ENCODE peak calls at places on chromosome 9, in eight cellular contexts. One of them, this sample, is unnamed.

GRCh38 chr9:90219548-90220118 is 423.0 kb downstream of the DIRAS2 start:
- DNase-seq in SHP77: no peak
- DNase-seq in progenitor cell of endocrine pancreas: no peak
- DNase-seq in nephron progenitor cell: peak; percentile 61
- DNase-seq in effector CD4-positive, alpha-beta T cell: no peak
- DNase-seq in GM12891: no peak
- DNase-seq in stimulated activated CD4-positive, alpha-beta T cell treated with anti-CD3 and anti-CD28 coated beads, Interleukin-4, amount 100 ng/mL, for 4 hours: peak; percentile 16
- DNase-seq in left ventricle myocardium superior: peak; percentile 36
- DNase-seq in this sample: peak; percentile 62

GRCh38 chr9:18499987-18500386 is 26.0 kb downstream of the ADAMTSL1 start:
- DNase-seq in SHP77: peak; percentile 4
- DNase-seq in progenitor cell of endocrine pancreas: no peak
- DNase-seq in nephron progenitor cell: no peak
- DNase-seq in effector CD4-positive, alpha-beta T cell: no peak
- DNase-seq in GM12891: no peak
- DNase-seq in stimulated activated CD4-positive, alpha-beta T cell treated with anti-CD3 and anti-CD28 coated beads, Interleukin-4, amount 100 ng/mL, for 4 hours: no peak
- DNase-seq in left ventricle myocardium superior: no peak
- DNase-seq in this sample: no peak

GRCh38 chr9:6667633-6668280 is 22.2 kb upstream of the GLDC start:
- DNase-seq in SHP77: no peak
- DNase-seq in progenitor cell of endocrine pancreas: no peak
- DNase-seq in nephron progenitor cell: no peak
- DNase-seq in effector CD4-positive, alpha-beta T cell: no peak
- DNase-seq in GM12891: no peak
- DNase-seq in stimulated activated CD4-positive, alpha-beta T cell treated with anti-CD3 and anti-CD28 coated beads, Interleukin-4, amount 100 ng/mL, for 4 hours: no peak
- DNase-seq in left ventricle myocardium superior: no peak
- DNase-seq in this sample: no peak

GRCh38 chr9:92618633-92619225 is 51.2 kb downstream of the IPPK start:
- DNase-seq in SHP77: no peak
- DNase-seq in progenitor cell of endocrine pancreas: no peak
- DNase-seq in nephron progenitor cell: no peak
- DNase-seq in effector CD4-positive, alpha-beta T cell: no peak
- DNase-seq in GM12891: no peak
- DNase-seq in stimulated activated CD4-positive, alpha-beta T cell treated with anti-CD3 and anti-CD28 coated beads, Interleukin-4, amount 100 ng/mL, for 4 hours: no peak
- DNase-seq in left ventricle myocardium superior: no peak
- DNase-seq in this sample: no peak

GRCh38 chr9:74304598-74304997 is 192.5 kb upstream of the RORB start:
- DNase-seq in SHP77: no peak
- DNase-seq in progenitor cell of endocrine pancreas: no peak
- DNase-seq in nephron progenitor cell: no peak
- DNase-seq in effector CD4-positive, alpha-beta T cell: no peak
- DNase-seq in GM12891: no peak
- DNase-seq in stimulated activated CD4-positive, alpha-beta T cell treated with anti-CD3 and anti-CD28 coated beads, Interleukin-4, amount 100 ng/mL, for 4 hours: no peak
- DNase-seq in left ventricle myocardium superior: no peak
- DNase-seq in this sample: no peak

GRCh38 chr9:83178717-83179116 is 115.8 kb upstream of the RASEF start:
- DNase-seq in SHP77: no peak
- DNase-seq in progenitor cell of endocrine pancreas: no peak
- DNase-seq in nephron progenitor cell: no peak
- DNase-seq in effector CD4-positive, alpha-beta T cell: no peak
- DNase-seq in GM12891: no peak
- DNase-seq in stimulated activated CD4-positive, alpha-beta T cell treated with anti-CD3 and anti-CD28 coated beads, Interleukin-4, amount 100 ng/mL, for 4 hours: no peak
- DNase-seq in left ventricle myocardium superior: no peak
- DNase-seq in this sample: no peak

GRCh38 chr9:94847486-94847885 is 121.0 kb downstream of the AOPEP start:
- DNase-seq in SHP77: no peak
- DNase-seq in progenitor cell of endocrine pancreas: no peak
- DNase-seq in nephron progenitor cell: no peak
- DNase-seq in effector CD4-positive, alpha-beta T cell: no peak
- DNase-seq in GM12891: no peak
- DNase-seq in stimulated activated CD4-positive, alpha-beta T cell treated with anti-CD3 and anti-CD28 coated beads, Interleukin-4, amount 100 ng/mL, for 4 hours: no peak
- DNase-seq in left ventricle myocardium superior: no peak
- DNase-seq in this sample: no peak

GRCh38 chr9:35553670-35554543 is 51.2 kb upstream of the TESK1 start:
- DNase-seq in SHP77: peak; percentile 19
- DNase-seq in progenitor cell of endocrine pancreas: peak; percentile 20
- DNase-seq in nephron progenitor cell: peak; percentile 47
- DNase-seq in effector CD4-positive, alpha-beta T cell: no peak
- DNase-seq in GM12891: peak; percentile 51
- DNase-seq in stimulated activated CD4-positive, alpha-beta T cell treated with anti-CD3 and anti-CD28 coated beads, Interleukin-4, amount 100 ng/mL, for 4 hours: peak; percentile 6
- DNase-seq in left ventricle myocardium superior: peak; percentile 65
- DNase-seq in this sample: no peak

GRCh38 chr9:29214162-29214520 is 1640.9 kb upstream of the C9orf72 start:
- DNase-seq in SHP77: peak; percentile 77
- DNase-seq in progenitor cell of endocrine pancreas: peak; percentile 24
- DNase-seq in nephron progenitor cell: peak; percentile 56
- DNase-seq in effector CD4-positive, alpha-beta T cell: no peak
- DNase-seq in GM12891: no peak
- DNase-seq in stimulated activated CD4-positive, alpha-beta T cell treated with anti-CD3 and anti-CD28 coated beads, Interleukin-4, amount 100 ng/mL, for 4 hours: no peak
- DNase-seq in left ventricle myocardium superior: no peak
- DNase-seq in this sample: no peak

GRCh38 chr9:68625559-68625958 is 79.5 kb upstream of the PIP5K1B start:
- DNase-seq in SHP77: no peak
- DNase-seq in progenitor cell of endocrine pancreas: no peak
- DNase-seq in nephron progenitor cell: no peak
- DNase-seq in effector CD4-positive, alpha-beta T cell: no peak
- DNase-seq in GM12891: no peak
- DNase-seq in stimulated activated CD4-positive, alpha-beta T cell treated with anti-CD3 and anti-CD28 coated beads, Interleukin-4, amount 100 ng/mL, for 4 hours: no peak
- DNase-seq in left ventricle myocardium superior: no peak
- DNase-seq in this sample: no peak

GRCh38 chr9:33025572-33026347 is 687 bp downstream of the DNAJA1 start:
- DNase-seq in SHP77: peak; percentile 35
- DNase-seq in progenitor cell of endocrine pancreas: peak; percentile 61
- DNase-seq in nephron progenitor cell: peak; percentile 81
- DNase-seq in effector CD4-positive, alpha-beta T cell: peak; percentile 67
- DNase-seq in GM12891: peak; percentile 38
- DNase-seq in stimulated activated CD4-positive, alpha-beta T cell treated with anti-CD3 and anti-CD28 coated beads, Interleukin-4, amount 100 ng/mL, for 4 hours: peak; percentile 82
- DNase-seq in left ventricle myocardium superior: peak; percentile 67
- DNase-seq in this sample: peak; percentile 93

GRCh38 chr9:130713286-130713975 is 19.9 kb downstream of the EXOSC2 start:
- DNase-seq in SHP77: peak; percentile 10
- DNase-seq in progenitor cell of endocrine pancreas: no peak
- DNase-seq in nephron progenitor cell: no peak
- DNase-seq in effector CD4-positive, alpha-beta T cell: no peak
- DNase-seq in GM12891: peak; percentile 21
- DNase-seq in stimulated activated CD4-positive, alpha-beta T cell treated with anti-CD3 and anti-CD28 coated beads, Interleukin-4, amount 100 ng/mL, for 4 hours: no peak
- DNase-seq in left ventricle myocardium superior: no peak
- DNase-seq in this sample: peak; percentile 24

GRCh38 chr9:87580941-87581438 is 83.3 kb downstream of the DAPK1 start:
- DNase-seq in SHP77: no peak
- DNase-seq in progenitor cell of endocrine pancreas: no peak
- DNase-seq in nephron progenitor cell: no peak
- DNase-seq in effector CD4-positive, alpha-beta T cell: no peak
- DNase-seq in GM12891: no peak
- DNase-seq in stimulated activated CD4-positive, alpha-beta T cell treated with anti-CD3 and anti-CD28 coated beads, Interleukin-4, amount 100 ng/mL, for 4 hours: no peak
- DNase-seq in left ventricle myocardium superior: no peak
- DNase-seq in this sample: no peak

GRCh38 chr9:2210201-2210600 is 195.1 kb downstream of the SMARCA2 start:
- DNase-seq in SHP77: no peak
- DNase-seq in progenitor cell of endocrine pancreas: no peak
- DNase-seq in nephron progenitor cell: no peak
- DNase-seq in effector CD4-positive, alpha-beta T cell: no peak
- DNase-seq in GM12891: no peak
- DNase-seq in stimulated activated CD4-positive, alpha-beta T cell treated with anti-CD3 and anti-CD28 coated beads, Interleukin-4, amount 100 ng/mL, for 4 hours: no peak
- DNase-seq in left ventricle myocardium superior: no peak
- DNase-seq in this sample: no peak

GRCh38 chr9:132670816-132671371 is 630 bp downstream of the GTF3C4 start:
- DNase-seq in SHP77: no peak
- DNase-seq in progenitor cell of endocrine pancreas: peak; percentile 29
- DNase-seq in nephron progenitor cell: peak; percentile 50
- DNase-seq in effector CD4-positive, alpha-beta T cell: peak; percentile 69
- DNase-seq in GM12891: peak; percentile 34
- DNase-seq in stimulated activated CD4-positive, alpha-beta T cell treated with anti-CD3 and anti-CD28 coated beads, Interleukin-4, amount 100 ng/mL, for 4 hours: peak; percentile 30
- DNase-seq in left ventricle myocardium superior: no peak
- DNase-seq in this sample: peak; percentile 33

GRCh38 chr9:134165357-134166315 is 1.3 kb upstream of the RNU6ATAC start:
- DNase-seq in SHP77: no peak
- DNase-seq in progenitor cell of endocrine pancreas: no peak
- DNase-seq in nephron progenitor cell: no peak
- DNase-seq in effector CD4-positive, alpha-beta T cell: peak; percentile 18
- DNase-seq in GM12891: no peak
- DNase-seq in stimulated activated CD4-positive, alpha-beta T cell treated with anti-CD3 and anti-CD28 coated beads, Interleukin-4, amount 100 ng/mL, for 4 hours: peak; percentile 41
- DNase-seq in left ventricle myocardium superior: peak; percentile 61
- DNase-seq in this sample: peak; percentile 87

GRCh38 chr9:98251554-98251953 is 3.9 kb downstream of the TBC1D2 start:
- DNase-seq in SHP77: no peak
- DNase-seq in progenitor cell of endocrine pancreas: no peak
- DNase-seq in nephron progenitor cell: no peak
- DNase-seq in effector CD4-positive, alpha-beta T cell: no peak
- DNase-seq in GM12891: no peak
- DNase-seq in stimulated activated CD4-positive, alpha-beta T cell treated with anti-CD3 and anti-CD28 coated beads, Interleukin-4, amount 100 ng/mL, for 4 hours: no peak
- DNase-seq in left ventricle myocardium superior: no peak
- DNase-seq in this sample: peak; percentile 40

GRCh38 chr9:94005272-94005901 is 50.2 kb upstream of the BARX1 start:
- DNase-seq in SHP77: no peak
- DNase-seq in progenitor cell of endocrine pancreas: no peak
- DNase-seq in nephron progenitor cell: no peak
- DNase-seq in effector CD4-positive, alpha-beta T cell: no peak
- DNase-seq in GM12891: no peak
- DNase-seq in stimulated activated CD4-positive, alpha-beta T cell treated with anti-CD3 and anti-CD28 coated beads, Interleukin-4, amount 100 ng/mL, for 4 hours: no peak
- DNase-seq in left ventricle myocardium superior: no peak
- DNase-seq in this sample: no peak

GRCh38 chr9:104025109-104025508 is 69.0 kb upstream of the SMC2 start:
- DNase-seq in SHP77: no peak
- DNase-seq in progenitor cell of endocrine pancreas: no peak
- DNase-seq in nephron progenitor cell: no peak
- DNase-seq in effector CD4-positive, alpha-beta T cell: no peak
- DNase-seq in GM12891: no peak
- DNase-seq in stimulated activated CD4-positive, alpha-beta T cell treated with anti-CD3 and anti-CD28 coated beads, Interleukin-4, amount 100 ng/mL, for 4 hours: no peak
- DNase-seq in left ventricle myocardium superior: no peak
- DNase-seq in this sample: no peak

GRCh38 chr9:134624119-134624826 is 17.3 kb upstream of the COL5A1 start:
- DNase-seq in SHP77: no peak
- DNase-seq in progenitor cell of endocrine pancreas: no peak
- DNase-seq in nephron progenitor cell: no peak
- DNase-seq in effector CD4-positive, alpha-beta T cell: no peak
- DNase-seq in GM12891: no peak
- DNase-seq in stimulated activated CD4-positive, alpha-beta T cell treated with anti-CD3 and anti-CD28 coated beads, Interleukin-4, amount 100 ng/mL, for 4 hours: no peak
- DNase-seq in left ventricle myocardium superior: peak; percentile 13
- DNase-seq in this sample: peak; percentile 15

GRCh38 chr9:138072897-138073296 is 195.3 kb downstream of the CACNA1B start:
- DNase-seq in SHP77: no peak
- DNase-seq in progenitor cell of endocrine pancreas: no peak
- DNase-seq in nephron progenitor cell: no peak
- DNase-seq in effector CD4-positive, alpha-beta T cell: no peak
- DNase-seq in GM12891: no peak
- DNase-seq in stimulated activated CD4-positive, alpha-beta T cell treated with anti-CD3 and anti-CD28 coated beads, Interleukin-4, amount 100 ng/mL, for 4 hours: no peak
- DNase-seq in left ventricle myocardium superior: no peak
- DNase-seq in this sample: peak; percentile 5